ENCODE peak calls at places on chromosomes 4 and X, in six cellular contexts. N, J, C, Q, A and G are unnamed samples.

GRCh38 chr4:84957509-84958420 is 8.7 kb downstream of the WDFY3 start:
- DNase-seq in A (no peak), N (no peak), Q (no peak), C (no peak), J (no peak), G (no peak)

GRCh38 chrX:38086451-38087215 is 80.3 kb downstream of the SYTL5 start:
- DNase-seq in C (no peak), J (no peak), A (no peak), N (no peak), Q (no peak), G (no peak)

GRCh38 chr4:109444182-109444844 is 10.7 kb downstream of the SEC24B start:
- DNase-seq in J (no peak), A (no peak), N (no peak), Q (no peak), C (no peak), G (no peak)

GRCh38 chr4:74805601-74806000 is 11.3 kb upstream of the BTC start:
- DNase-seq in C (no peak), N (no peak), Q (no peak), A (no peak), J (no peak), G (no peak)

GRCh38 chrX:46755656-46756055 is 3.3 kb downstream of the SLC9A7 start:
- DNase-seq in C (no peak), Q (no peak), A (no peak), J (no peak), N (no peak), G (no peak)

GRCh38 chrX:45479835-45480422 is 279.3 kb upstream of the DIPK2B start:
- DNase-seq in J (no peak), Q (no peak), A (no peak), C (no peak), N (no peak), G (no peak)

GRCh38 chr4:149993030-149993429 is 85.2 kb upstream of the DCLK2 start:
- DNase-seq in J (no peak), A (no peak), Q (no peak), N (no peak), C (no peak), G (no peak)

GRCh38 chrX:633043-633654 is 2.6 kb downstream of the SHOX start:
- DNase-seq in C (no peak), A (no peak), N (no peak), J (no peak), Q (no peak), G (no peak)

GRCh38 chr4:184096561-184097239 is 121.0 kb downstream of the ENPP6 start:
- DNase-seq in A (no peak), Q (no peak), C (no peak), J (no peak), N (no peak), G (no peak)

GRCh38 chrX:30150196-30150895 is 65.0 kb upstream of the MAGEB2 start:
- DNase-seq in C (no peak), N (no peak), Q (no peak), J (no peak), A (no peak), G (no peak)

GRCh38 chr4:184248216-184248615 is 30.5 kb upstream of the ENPP6 start:
- DNase-seq in N (no peak), J (no peak), A (no peak), C (no peak), Q (no peak), G (no peak)

GRCh38 chr4:96845798-96846197 is 1005.9 kb downstream of the PDHA2 start:
- DNase-seq in N (no peak), C (no peak), J (no peak), Q (no peak), A (no peak), G (no peak)

GRCh38 chrX:105822138-105823091 is at the start of gene NRK:
- DNase-seq in A (peak; percentile 14), C (peak; percentile 59), Q (peak; percentile 51), N (no peak), J (no peak), G (no peak)

GRCh38 chr4:21046121-21046520 is 345.9 kb downstream of the PACRGL start:
- DNase-seq in J (no peak), C (no peak), A (no peak), Q (no peak), N (no peak), G (no peak)

GRCh38 chrX:132071260-132071659 is 48.2 kb downstream of the STK26 start:
- DNase-seq in N (no peak), Q (no peak), J (no peak), C (no peak), A (no peak), G (no peak)